ENCODE peak calls at places on chromosomes 2 and 18, in ten cellular contexts. C is SHP77; S is progenitor cell of endocrine pancreas; W is AG09309; R is NCI-H2081; B is T follicular helper cell; J is iPS-NIHi11; I is CD8-positive, alpha-beta memory T cell; U is ascending aorta; L is IMR-90. Y is an unnamed sample.

GRCh38 chr2:159539701-159540100 is 76.6 kb downstream of the BAZ2B start:
- DNase-seq in C (no peak), S (no peak), W (no peak), R (no peak), B (no peak), J (no peak), I (no peak), U (no peak), L (no peak), Y (no peak)

GRCh38 chr18:63119647-63120046 is 199.9 kb downstream of the BCL2 start:
- DNase-seq in C (peak), S (no peak), W (peak), R (peak), B (no peak), J (peak), I (no peak), U (no peak), L (peak), Y (no peak)

GRCh38 chr2:144619760-144620159 is 99.8 kb upstream of the ZEB2 start:
- DNase-seq in C (no peak), S (no peak), W (no peak), R (no peak), B (no peak), J (no peak), I (no peak), U (no peak), L (no peak), Y (no peak)

GRCh38 chr2:127163922-127164321 is 56.2 kb downstream of the CYP27C1 start:
- DNase-seq in C (no peak), S (no peak), W (no peak), R (no peak), B (no peak), J (no peak), I (no peak), U (no peak), L (no peak), Y (no peak)

GRCh38 chr18:51537487-51537886 is 340.0 kb upstream of the MEX3C start:
- DNase-seq in C (peak), S (no peak), W (no peak), R (peak), B (no peak), J (peak), I (no peak), U (no peak), L (no peak), Y (no peak)

GRCh38 chr2:9095690-9096089 is 92.2 kb upstream of the MBOAT2 start:
- DNase-seq in C (no peak), S (no peak), W (no peak), R (no peak), B (no peak), J (peak), I (no peak), U (no peak), L (peak), Y (peak)

GRCh38 chr2:168559187-168559586 is 103.1 kb downstream of the CERS6 start:
- DNase-seq in C (no peak), S (no peak), W (no peak), R (no peak), B (no peak), J (no peak), I (no peak), U (no peak), L (no peak), Y (no peak)

GRCh38 chr2:171587567-171587966 is 65.3 kb downstream of the CYBRD1 start:
- DNase-seq in C (no peak), S (no peak), W (no peak), R (no peak), B (no peak), J (no peak), I (no peak), U (no peak), L (no peak), Y (no peak)

GRCh38 chr18:55076643-55077218 is 117.5 kb upstream of the CCDC68 start:
- DNase-seq in C (no peak), S (no peak), W (no peak), R (no peak), B (no peak), J (no peak), I (no peak), U (no peak), L (peak), Y (no peak)

GRCh38 chr18:30903566-30903965 is 139.0 kb downstream of the DSC3 start:
- DNase-seq in C (no peak), S (no peak), W (no peak), R (no peak), B (no peak), J (no peak), I (no peak), U (no peak), L (no peak), Y (no peak)

GRCh38 chr2:36562973-36563532 is 34.9 kb downstream of the FEZ2 start:
- DNase-seq in C (no peak), S (no peak), W (no peak), R (no peak), B (no peak), J (no peak), I (no peak), U (no peak), L (peak), Y (no peak)

GRCh38 chr18:23178201-23178600 is 42.9 kb downstream of the CABLES1 start:
- DNase-seq in C (no peak), S (no peak), W (no peak), R (no peak), B (no peak), J (no peak), I (no peak), U (no peak), L (no peak), Y (no peak)

GRCh38 chr2:239265681-239266435 is 135.0 kb downstream of the HDAC4 start:
- DNase-seq in C (no peak), S (no peak), W (no peak), R (no peak), B (no peak), J (no peak), I (no peak), U (no peak), L (no peak), Y (no peak)

GRCh38 chr18:12770469-12771219 is 67.8 kb downstream of the PSMG2 start:
- DNase-seq in C (no peak), S (no peak), W (no peak), R (no peak), B (no peak), J (no peak), I (no peak), U (no peak), L (no peak), Y (no peak)

GRCh38 chr2:62202729-62203128 is 6.8 kb downstream of the B3GNT2 start:
- DNase-seq in C (no peak), S (no peak), W (no peak), R (no peak), B (no peak), J (no peak), I (no peak), U (no peak), L (no peak), Y (no peak)

GRCh38 chr2:222423186-222423585 is 1.2 kb upstream of the SGPP2 start:
- DNase-seq in C (no peak), S (no peak), W (no peak), R (no peak), B (no peak), J (no peak), I (no peak), U (no peak), L (no peak), Y (no peak)

GRCh38 chr2:172168917-172169346 is 66.2 kb upstream of the DLX2 start:
- DNase-seq in C (no peak), S (no peak), W (peak), R (no peak), B (no peak), J (no peak), I (no peak), U (no peak), L (peak), Y (no peak)

GRCh38 chr2:239869272-239870155 is 155.6 kb downstream of the NDUFA10 start:
- DNase-seq in C (no peak), S (no peak), W (no peak), R (no peak), B (no peak), J (no peak), I (no peak), U (no peak), L (no peak), Y (no peak)

GRCh38 chr2:142989276-142990204 is 112.1 kb downstream of the KYNU start:
- DNase-seq in C (no peak), S (no peak), W (no peak), R (peak), B (no peak), J (peak), I (no peak), U (no peak), L (peak), Y (no peak)

GRCh38 chr2:136104977-136105376 is 13.0 kb downstream of the CXCR4 start:
- DNase-seq in C (peak), S (no peak), W (no peak), R (peak), B (no peak), J (no peak), I (no peak), U (no peak), L (no peak), Y (no peak)

GRCh38 chr18:42635378-42636048 is 480.0 kb downstream of the RIT2 start:
- DNase-seq in C (no peak), S (no peak), W (no peak), R (no peak), B (no peak), J (peak), I (no peak), U (no peak), L (no peak), Y (no peak)

GRCh38 chr2:109450574-109451265 is 163.0 kb downstream of the SEPTIN10 start:
- DNase-seq in C (no peak), S (no peak), W (no peak), R (no peak), B (no peak), J (no peak), I (no peak), U (no peak), L (no peak), Y (no peak)

GRCh38 chr2:118095610-118096009 is 7.3 kb downstream of the INSIG2 start:
- DNase-seq in C (no peak), S (no peak), W (no peak), R (no peak), B (no peak), J (no peak), I (no peak), U (no peak), L (no peak), Y (no peak)

GRCh38 chr2:210228586-210228985 is 3.3 kb upstream of the ACADL start:
- DNase-seq in C (no peak), S (no peak), W (no peak), R (no peak), B (no peak), J (no peak), I (no peak), U (no peak), L (no peak), Y (no peak)

GRCh38 chr2:17719562-17720371 is 33.8 kb downstream of the SMC6 start:
- DNase-seq in C (no peak), S (no peak), W (no peak), R (no peak), B (no peak), J (peak), I (no peak), U (no peak), L (peak), Y (no peak)

GRCh38 chr2:197711576-197711975 is 6.4 kb downstream of the MARS2 start:
- DNase-seq in C (no peak), S (no peak), W (no peak), R (no peak), B (no peak), J (no peak), I (no peak), U (no peak), L (peak), Y (no peak)

GRCh38 chr2:37798315-37799005 is 126.6 kb upstream of the RMDN2 start:
- DNase-seq in C (no peak), S (no peak), W (no peak), R (no peak), B (no peak), J (no peak), I (no peak), U (no peak), L (peak), Y (no peak)

GRCh38 chr2:168443818-168444217 is 12.3 kb upstream of the CERS6 start:
- DNase-seq in C (no peak), S (no peak), W (no peak), R (no peak), B (no peak), J (no peak), I (no peak), U (no peak), L (no peak), Y (no peak)

GRCh38 chr2:61011649-61012048 is 5.9 kb upstream of the PEX13 start:
- DNase-seq in C (no peak), S (no peak), W (no peak), R (no peak), B (no peak), J (no peak), I (no peak), U (no peak), L (peak), Y (no peak)

GRCh38 chr18:29145993-29146539 is 969.1 kb upstream of the CDH2 start:
- DNase-seq in C (no peak), S (no peak), W (no peak), R (peak), B (no peak), J (no peak), I (no peak), U (no peak), L (no peak), Y (no peak)

GRCh38 chr18:13566941-13567762 is 159.2 kb downstream of the FAM210A start:
- DNase-seq in C (no peak), S (no peak), W (no peak), R (no peak), B (no peak), J (no peak), I (no peak), U (peak), L (no peak), Y (no peak)

GRCh38 chr2:238100821-238101771 is 956 bp downstream of the ESPNL start:
- DNase-seq in C (no peak), S (no peak), W (no peak), R (no peak), B (no peak), J (peak), I (no peak), U (no peak), L (no peak), Y (no peak)

GRCh38 chr2:20806286-20806685 is 16.6 kb downstream of the LDAH start:
- DNase-seq in C (no peak), S (no peak), W (no peak), R (no peak), B (no peak), J (no peak), I (no peak), U (no peak), L (no peak), Y (no peak)

GRCh38 chr18:79451237-79452125 is 55.8 kb downstream of the NFATC1 start:
- DNase-seq in C (no peak), S (no peak), W (no peak), R (no peak), B (no peak), J (no peak), I (no peak), U (no peak), L (no peak), Y (no peak)

Y was measured in brain pericyte.